ENCODE peak calls at places on chromosomes 16 and 17, in four cellular contexts. C is A549, O is IMR-90, N is K562. M is an unnamed sample.
A peak's percentile ranks its signal among the peaks of the same experiment; 100 is the strongest.

GRCh38 chr17:68277807-68278206 is 13.1 kb downstream of the SLC16A6 start:
- DNase-seq in C (peak; percentile 34), O (no peak), N (no peak), M (no peak)

GRCh38 chr16:63311313-63311712 is 1275.1 kb upstream of the CDH8 start:
- DNase-seq in O (no peak), N (no peak), C (no peak), M (no peak)

GRCh38 chr16:86510465-86511261 is at the start of gene FOXF1:
- DNase-seq in O (peak; percentile 83), C (peak; percentile 48), N (no peak), M (no peak)

GRCh38 chr16:84952335-84953050 is 58.8 kb downstream of the ZDHHC7 start:
- DNase-seq in N (peak; percentile 90), C (peak; percentile 80), O (peak; percentile 82), M (peak; percentile 40)

GRCh38 chr16:81405702-81406113 is 38.9 kb upstream of the CMIP start:
- DNase-seq in C (peak; percentile 99), N (peak; percentile 58), O (peak; percentile 92), M (no peak)

GRCh38 chr17:12620200-12620720 is 45.4 kb upstream of the MYOCD start:
- DNase-seq in C (peak; percentile 46), O (peak; percentile 80), N (no peak), M (no peak)

GRCh38 chr16:81537721-81538561 is 93.3 kb downstream of the CMIP start:
- DNase-seq in C (no peak), N (no peak), O (no peak), M (no peak)

GRCh38 chr17:39548494-39548893 is 59.2 kb downstream of the NEUROD2 start:
- DNase-seq in N (no peak), O (no peak), C (no peak), M (no peak)

GRCh38 chr16:88651989-88652762 is 1.3 kb upstream of the CYBA start:
- DNase-seq in C (no peak), O (no peak), N (no peak), M (no peak)

GRCh38 chr17:60599220-60599619 is 773 bp upstream of the PPM1D start:
- DNase-seq in N (peak; percentile 22), O (no peak), C (no peak), M (no peak)

GRCh38 chr16:4455951-4456350 is 18.5 kb downstream of the NMRAL1 start:
- DNase-seq in O (no peak), C (no peak), N (no peak), M (no peak)

GRCh38 chr16:51003850-51004566 is 147.1 kb downstream of the SALL1 start:
- DNase-seq in C (no peak), N (no peak), O (no peak), M (no peak)

GRCh38 chr16:53805747-53806146 is 101.8 kb downstream of the FTO start:
- DNase-seq in C (no peak), N (no peak), O (no peak), M (no peak)

GRCh38 chr17:77054926-77055325 is 85.8 kb upstream of the SEC14L1 start:
- DNase-seq in N (no peak), C (no peak), O (no peak), M (no peak)

GRCh38 chr16:54361813-54362212 is 75.2 kb upstream of the IRX3 start:
- DNase-seq in O (no peak), N (no peak), C (peak; percentile 9), M (no peak)

GRCh38 chr17:74274060-74274702 is at the start of gene DNAI2:
- DNase-seq in C (no peak), O (no peak), N (peak; percentile 49), M (no peak)

GRCh38 chr16:57045694-57046381 is 46.5 kb upstream of the CPNE2 start:
- DNase-seq in O (peak; percentile 60), N (peak; percentile 61), C (peak; percentile 48), M (peak; percentile 55)

GRCh38 chr17:79721993-79722671 is 8.6 kb upstream of the ENPP7 start:
- DNase-seq in C (peak; percentile 67), O (no peak), N (peak; percentile 47), M (no peak)

GRCh38 chr17:28901866-28902818 is 737 bp downstream of the DHRS13 start:
- DNase-seq in C (peak; percentile 40), N (peak; percentile 75), O (no peak), M (no peak)

GRCh38 chr16:89869911-89870310 is 3.5 kb upstream of the TCF25 start:
- DNase-seq in C (no peak), O (no peak), N (no peak), M (no peak)

GRCh38 chr17:71409712-71410111 is 711.1 kb upstream of the SOX9 start:
- DNase-seq in O (peak; percentile 70), N (no peak), C (peak; percentile 41), M (no peak)

GRCh38 chr17:82294086-82294773 is 20.7 kb upstream of the CSNK1D start:
- DNase-seq in C (no peak), O (peak; percentile 36), N (no peak), M (no peak)

GRCh38 chr17:56176101-56176500 is 22.8 kb downstream of the ANKFN1 start:
- DNase-seq in N (no peak), C (no peak), O (peak; percentile 36), M (no peak)

GRCh38 chr17:77356109-77356689 is 215.4 kb downstream of the SEC14L1 start:
- DNase-seq in C (peak; percentile 42), N (peak; percentile 28), O (no peak), M (no peak)

GRCh38 chr17:4806770-4807533 is at the start of gene PLD2:
- DNase-seq in C (peak; percentile 81), O (peak; percentile 67), N (peak; percentile 96), M (no peak)

GRCh38 chr16:89720859-89721643 is at the start of the genes VPS9D1 and ZNF276:
- DNase-seq in O (peak; percentile 69), C (peak; percentile 85), N (peak; percentile 82), M (no peak)

GRCh38 chr17:12472613-12473173 is 193.0 kb upstream of the MYOCD start:
- DNase-seq in C (no peak), N (no peak), O (peak; percentile 71), M (no peak)

GRCh38 chr16:59060212-59060611 is 326.1 kb upstream of the GOT2 start:
- DNase-seq in C (peak; percentile 3), N (no peak), O (peak; percentile 84), M (no peak)

GRCh38 chr17:40264458-40265185 is 23.1 kb upstream of the CDC6 start:
- DNase-seq in N (no peak), O (no peak), C (no peak), M (no peak)

GRCh38 chr16:80084614-80085013 is 456.2 kb upstream of the DYNLRB2 start:
- DNase-seq in C (peak; percentile 75), O (no peak), N (peak; percentile 43), M (no peak)

GRCh38 chr16:85015481-85016177 is 4.3 kb upstream of the ZDHHC7 start:
- DNase-seq in C (no peak), N (no peak), O (peak; percentile 48), M (no peak)

GRCh38 chr17:68061512-68062313 is 26.2 kb downstream of the KPNA2 start:
- DNase-seq in C (no peak), O (peak; percentile 38), N (no peak), M (no peak)

GRCh38 chr17:78716814-78717393 is 65.2 kb downstream of the CYTH1 start:
- DNase-seq in C (peak; percentile 71), N (no peak), O (peak; percentile 22), M (no peak)

GRCh38 chr16:1911467-1912214 is 6.6 kb downstream of the HS3ST6 start:
- DNase-seq in C (no peak), O (no peak), N (no peak), M (no peak)

GRCh38 chr17:60524463-60525346 is 1.3 kb downstream of the APPBP2 start:
- DNase-seq in N (no peak), O (peak; percentile 37), C (no peak), M (no peak)

GRCh38 chr16:29644338-29644857 is 18.6 kb upstream of the SPN start:
- DNase-seq in O (no peak), C (no peak), N (peak; percentile 5), M (peak; percentile 88)

GRCh38 chr17:81238815-81239713 is at the start of the genes NDUFAF8 and TEPSIN:
- DNase-seq in O (peak; percentile 99), C (peak; percentile 100), N (peak; percentile 97), M (peak; percentile 98)

GRCh38 chr16:30561212-30561816 is 3.1 kb upstream of the ZNF764 start:
- DNase-seq in N (no peak), C (no peak), O (no peak), M (no peak)

DNA sequence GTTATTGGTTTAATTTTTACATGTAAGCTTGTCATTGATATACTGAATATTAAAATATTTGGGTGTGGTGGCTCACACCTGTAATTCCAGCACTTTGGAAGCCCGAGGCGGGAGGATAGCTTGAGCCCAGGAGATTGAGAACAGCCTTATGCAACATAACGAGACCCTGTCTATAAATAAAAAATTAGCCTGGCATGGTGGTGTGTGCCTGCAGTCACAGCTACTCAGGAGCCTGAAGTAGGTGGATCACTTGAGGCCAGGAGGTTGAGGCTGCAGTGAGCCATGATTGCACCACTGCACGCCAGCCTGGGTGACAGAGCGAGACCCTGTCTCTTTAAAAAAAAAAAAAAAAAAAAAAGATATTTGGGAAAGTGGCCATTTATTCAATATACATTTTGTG is 32.3 kb downstream of the NFAT5 start:
- DNase-seq in N (no peak), C (no peak), O (no peak), M (no peak)
- TF ChIP-seq ELK1 in N (no peak), C (no peak), O (no peak), M (no peak)

GRCh38 chr16:70563571-70563970 is 40.0 kb downstream of the SF3B3 start:
- DNase-seq in O (no peak), N (no peak), C (no peak), M (no peak)
- TF ChIP-seq ELK1 in O (no peak), N (no peak), C (no peak), M (no peak)

DNA sequence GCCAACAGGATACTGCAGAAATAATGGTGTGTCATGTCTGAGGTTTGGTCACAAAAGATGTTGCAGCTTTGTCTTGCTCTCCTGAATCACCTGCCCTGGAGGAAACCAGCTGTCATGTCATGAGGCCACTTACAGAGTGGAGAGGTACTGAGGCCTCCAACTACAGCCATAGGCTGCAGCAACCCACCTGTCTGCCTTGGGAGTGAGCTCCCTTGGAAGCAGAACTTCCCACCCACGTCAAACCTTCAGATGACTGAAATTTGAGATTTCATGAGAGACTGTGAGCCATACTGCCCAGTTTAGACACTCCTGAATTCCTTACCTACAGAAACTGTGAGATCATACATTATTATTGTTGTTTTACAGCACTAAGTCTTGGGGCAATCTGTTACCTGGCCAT is 475.9 kb downstream of the HS3ST3B1 start:
- DNase-seq in O (peak; percentile 50), N (no peak), C (no peak), M (no peak)
- TF ChIP-seq ELK1 in O (no peak), N (no peak), C (no peak), M (no peak)

GRCh38 chr16:9296273-9296593 is 204.8 kb downstream of the HAPSTR1 start:
- DNase-seq in N (no peak), C (no peak), O (no peak), M (no peak)

GRCh38 chr16:9302102-9302501 is 210.7 kb downstream of the HAPSTR1 start:
- DNase-seq in C (no peak), N (no peak), O (no peak), M (no peak)

GRCh38 chr16:9300252-9300651 is 208.8 kb downstream of the HAPSTR1 start:
- DNase-seq in O (no peak), N (no peak), C (no peak), M (no peak)

GRCh38 chr16:9297437-9298113 is 206.1 kb downstream of the HAPSTR1 start:
- DNase-seq in O (no peak), C (peak; percentile 45), N (peak; percentile 71), M (no peak)
- TF ChIP-seq ELK1 in O (no peak), C (no peak), N (no peak), M (no peak)